ENCODE peak calls at places on chromosomes 11 and 22, in seven cellular contexts. T, Z, F, C, S, H and W are unnamed samples.

GRCh38 chr11:119290894-119291497 is 25.9 kb downstream of the MCAM start:
- DNase-seq in T (no peak), Z (no peak), F (no peak), C (no peak), S (no peak), H (no peak), W (no peak)

GRCh38 chr11:100978942-100979341 is 150.7 kb downstream of the PGR start:
- DNase-seq in T (no peak), Z (no peak), F (no peak), C (no peak), S (no peak), H (no peak), W (no peak)

GRCh38 chr22:42905702-42906183 is 48.7 kb upstream of the ARFGAP3 start:
- DNase-seq in T (no peak), Z (peak), F (peak), C (no peak), S (no peak), H (no peak), W (no peak)

GRCh38 chr11:111926505-111927391 is 8.0 kb downstream of the C11orf52 start:
- DNase-seq in T (peak), Z (peak), F (peak), C (peak), S (peak), H (peak), W (peak)

GRCh38 chr11:134613646-134614045 is 201.6 kb upstream of the B3GAT1 start:
- DNase-seq in T (no peak), Z (no peak), F (no peak), C (no peak), S (no peak), H (no peak), W (no peak)

GRCh38 chr22:48955351-48956311 is 872.0 kb downstream of the BRD1 start:
- DNase-seq in T (no peak), Z (no peak), F (no peak), C (peak), S (no peak), H (no peak), W (no peak)

GRCh38 chr11:1236316-1237127 is 13.7 kb downstream of the MUC5B start:
- DNase-seq in T (no peak), Z (no peak), F (no peak), C (peak), S (no peak), H (no peak), W (no peak)

GRCh38 chr11:29989181-29989580 is 27.6 kb downstream of the KCNA4 start:
- DNase-seq in T (no peak), Z (no peak), F (no peak), C (no peak), S (no peak), H (no peak), W (no peak)

GRCh38 chr22:45878051-45878764 is 98.8 kb downstream of the WNT7B start:
- DNase-seq in T (no peak), Z (no peak), F (peak), C (peak), S (no peak), H (no peak), W (no peak)

GRCh38 chr11:911031-911889 is 650 bp upstream of the CHID1 start:
- DNase-seq in T (peak), Z (peak), F (peak), C (peak), S (peak), H (peak), W (peak)

GRCh38 chr11:5367461-5368074 is 16.0 kb upstream of the OR51M1 start:
- DNase-seq in T (no peak), Z (no peak), F (no peak), C (no peak), S (no peak), H (no peak), W (peak)

GRCh38 chr22:35341090-35341874 is 39.6 kb upstream of the HMOX1 start:
- DNase-seq in T (no peak), Z (no peak), F (no peak), C (no peak), S (no peak), H (no peak), W (no peak)

GRCh38 chr22:33325232-33326004 is 267.2 kb upstream of the SYN3 start:
- DNase-seq in T (no peak), Z (no peak), F (no peak), C (no peak), S (no peak), H (peak), W (no peak)

GRCh38 chr11:1747753-1748466 is 2.5 kb downstream of the IFITM10 start:
- DNase-seq in T (no peak), Z (no peak), F (peak), C (no peak), S (no peak), H (no peak), W (no peak)

GRCh38 chr11:1870721-1871466 is 18.0 kb downstream of the LSP1 start:
- DNase-seq in T (peak), Z (no peak), F (no peak), C (peak), S (no peak), H (no peak), W (no peak)

GRCh38 chr11:128509990-128510389 is 77.4 kb downstream of the ETS1 start:
- DNase-seq in T (no peak), Z (no peak), F (no peak), C (no peak), S (no peak), H (no peak), W (no peak)

GRCh38 chr11:110435780-110436717 is 6.3 kb downstream of the FDX1 start:
- DNase-seq in T (no peak), Z (peak), F (no peak), C (no peak), S (no peak), H (no peak), W (no peak)

GRCh38 chr11:64996710-64997380 is at the start of gene BATF2:
- DNase-seq in T (peak), Z (peak), F (peak), C (no peak), S (peak), H (peak), W (peak)

GRCh38 chr11:68263444-68264035 is 8.2 kb downstream of the C11orf24 start:
- DNase-seq in T (no peak), Z (no peak), F (no peak), C (no peak), S (no peak), H (no peak), W (no peak)

GRCh38 chr22:29269230-29269604 is 1.1 kb downstream of the EWSR1 start:
- DNase-seq in T (peak), Z (no peak), F (no peak), C (peak), S (no peak), H (no peak), W (no peak)